ENCODE peak calls at places on chromosomes 4 and X, in ten cellular contexts. X is ovary, D is cardiac muscle cell, Z is neural progenitor cell, O is mucosa of descending colon, K is PC-3, L is tibial nerve, M is esophagus squamous epithelium, R is IMR-90, F is WERI-Rb-1. Q is an unnamed sample.

GRCh38 chrX:39242187-39242586 is 440.9 kb downstream of the MID1IP1 start:
- DNase-seq in X (no peak), D (peak; percentile 62), Z (peak; percentile 44), O (peak; percentile 71), K (peak; percentile 59), L (no peak), M (no peak), R (no peak), F (peak; percentile 45), Q (no peak)

GRCh38 chr4:141153751-141154510 is 20.7 kb upstream of the RNF150 start:
- DNase-seq in X (no peak), D (peak; percentile 52), Z (no peak), O (no peak), K (no peak), L (no peak), M (no peak), R (peak; percentile 59), F (no peak), Q (no peak)

GRCh38 chr4:52983563-52984303 is 121.6 kb downstream of the RASL11B start:
- DNase-seq in X (no peak), D (peak; percentile 84), Z (peak; percentile 79), O (peak; percentile 66), K (peak; percentile 83), L (no peak), M (no peak), R (peak; percentile 68), F (no peak), Q (no peak)

GRCh38 chr4:74640111-74640903 is 154.0 kb downstream of the BTC start:
- DNase-seq in X (no peak), D (no peak), Z (no peak), O (no peak), K (peak; percentile 46), L (no peak), M (no peak), R (peak; percentile 92), F (no peak), Q (no peak)

GRCh38 chr4:90816754-90817153 is 689.6 kb downstream of the CCSER1 start:
- DNase-seq in X (no peak), D (no peak), Z (no peak), O (no peak), K (no peak), L (no peak), M (no peak), R (no peak), F (no peak), Q (no peak)

GRCh38 chrX:104288961-104289360 is 34.2 kb upstream of the ESX1 start:
- DNase-seq in X (no peak), D (no peak), Z (no peak), O (no peak), K (no peak), L (no peak), M (no peak), R (no peak), F (no peak), Q (no peak)

GRCh38 chr4:528835-529234 is 29.8 kb downstream of the PIGG start:
- DNase-seq in X (no peak), D (no peak), Z (no peak), O (no peak), K (no peak), L (no peak), M (no peak), R (no peak), F (peak; percentile 32), Q (no peak)

GRCh38 chr4:74110670-74111069 is 11.7 kb upstream of the CXCL2 start:
- DNase-seq in X (no peak), D (no peak), Z (no peak), O (no peak), K (no peak), L (no peak), M (no peak), R (no peak), F (no peak), Q (no peak)

GRCh38 chr4:8694226-8694625 is 101.7 kb downstream of the CPZ start:
- DNase-seq in X (no peak), D (no peak), Z (no peak), O (no peak), K (no peak), L (no peak), M (no peak), R (no peak), F (no peak), Q (peak; percentile 60)

GRCh38 chr4:108355523-108356208 is 186.9 kb upstream of the LEF1 start:
- DNase-seq in X (no peak), D (no peak), Z (no peak), O (no peak), K (no peak), L (no peak), M (no peak), R (no peak), F (no peak), Q (no peak)

GRCh38 chr4:161762796-161763195 is 401.0 kb downstream of the FSTL5 start:
- DNase-seq in X (no peak), D (no peak), Z (no peak), O (no peak), K (peak; percentile 63), L (no peak), M (no peak), R (peak; percentile 6), F (no peak), Q (no peak)

GRCh38 chr4:75633846-75634245 is 3.5 kb upstream of the CDKL2 start:
- DNase-seq in X (no peak), D (no peak), Z (no peak), O (no peak), K (no peak), L (no peak), M (no peak), R (peak; percentile 40), F (no peak), Q (no peak)

DNA sequence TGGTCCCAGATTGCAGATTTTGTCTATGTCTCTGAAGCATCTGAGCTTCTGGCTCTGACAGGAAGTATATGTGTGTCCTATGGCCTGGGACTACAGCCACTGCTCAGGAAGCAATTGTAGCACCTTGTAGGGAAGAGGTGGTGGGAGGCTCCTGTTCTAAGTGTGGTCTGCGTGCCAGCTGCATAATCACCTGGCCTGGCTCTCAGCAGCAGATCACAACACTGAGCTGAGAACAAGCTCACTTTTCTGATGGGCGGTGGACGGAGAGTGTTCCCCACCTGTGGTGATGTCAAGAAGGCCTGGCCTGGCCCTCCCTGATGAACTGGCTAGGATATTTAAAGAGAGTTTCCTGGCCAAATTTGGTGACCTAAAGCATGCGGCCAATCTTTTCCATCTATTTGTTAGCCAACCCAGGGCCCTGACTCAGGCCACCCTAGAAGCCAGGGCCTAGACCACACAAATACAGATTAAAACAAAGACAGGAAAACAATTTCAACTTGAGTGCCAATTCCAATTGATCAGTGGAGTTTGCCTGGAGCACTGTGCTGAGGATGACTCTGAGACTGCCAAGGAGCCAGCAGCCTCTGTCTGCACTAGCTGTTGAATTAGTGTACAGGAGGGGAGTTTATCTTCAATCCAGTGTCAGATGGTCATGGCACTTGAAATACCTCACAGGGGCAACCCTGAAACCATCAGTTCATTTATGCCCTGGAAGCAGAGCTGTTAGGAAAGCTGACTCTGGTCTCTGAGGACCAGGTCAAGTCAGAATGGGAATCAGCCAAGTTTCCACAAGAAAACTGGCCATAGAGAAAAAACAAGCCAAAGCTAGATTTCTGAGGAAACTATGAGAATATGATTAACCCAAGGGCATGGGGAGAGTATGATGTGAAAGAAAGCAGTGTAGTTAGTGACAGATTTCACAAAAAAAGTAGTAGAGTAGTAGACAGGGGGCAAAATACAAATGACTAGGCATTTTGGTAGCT is 47.4 kb downstream of the PRDM5 start:
- DNase-seq in X (no peak), D (no peak), Z (peak; percentile 4), O (no peak), K (no peak), L (no peak), M (no peak), R (no peak), F (no peak), Q (no peak)
- H3K36me3 ChIP-seq in X (no peaks in the 10 kb centered on the region), D (no peaks in the 10 kb centered on the region), Z (no peaks in the 10 kb centered on the region), O (no peaks in the 10 kb centered on the region), K (no peaks in the 10 kb centered on the region), L (no peaks in the 10 kb centered on the region), M (no peaks in the 10 kb centered on the region), R (no peaks in the 10 kb centered on the region), F (no peaks in the 10 kb centered on the region), Q (no peaks in the 10 kb centered on the region)

GRCh38 chr4:169070895-169071218 is 60.8 kb upstream of the CBR4 start:
- DNase-seq in X (no peak), D (no peak), Z (no peak), O (peak; percentile 85), K (peak; percentile 84), L (no peak), M (no peak), R (no peak), F (no peak), Q (no peak)

GRCh38 chr4:169071781-169072180 is 61.7 kb upstream of the CBR4 start:
- DNase-seq in X (no peak), D (no peak), Z (no peak), O (no peak), K (no peak), L (no peak), M (no peak), R (peak; percentile 20), F (no peak), Q (no peak)

GRCh38 chr4:169068423-169068822 is 58.4 kb upstream of the CBR4 start:
- DNase-seq in X (no peak), D (no peak), Z (no peak), O (no peak), K (no peak), L (no peak), M (no peak), R (no peak), F (no peak), Q (no peak)

GRCh38 chr4:169066934-169067333 is 56.9 kb upstream of the CBR4 start:
- DNase-seq in X (no peak), D (no peak), Z (no peak), O (no peak), K (no peak), L (no peak), M (no peak), R (no peak), F (no peak), Q (no peak)

GRCh38 chr4:169070071-169070894 is 60.2 kb upstream of the CBR4 start:
- DNase-seq in X (no peak), D (no peak), Z (peak; percentile 70), O (peak; percentile 81), K (peak; percentile 97), L (no peak), M (no peak), R (peak; percentile 70), F (no peak), Q (peak; percentile 51)
- TF ChIP-seq CTCF in X (no peak), D (no peak), Z (no peak), O (no peak), K (no peak), L (no peak), M (no peak), R (no peak), F (no peak), Q (no peak)

DNA sequence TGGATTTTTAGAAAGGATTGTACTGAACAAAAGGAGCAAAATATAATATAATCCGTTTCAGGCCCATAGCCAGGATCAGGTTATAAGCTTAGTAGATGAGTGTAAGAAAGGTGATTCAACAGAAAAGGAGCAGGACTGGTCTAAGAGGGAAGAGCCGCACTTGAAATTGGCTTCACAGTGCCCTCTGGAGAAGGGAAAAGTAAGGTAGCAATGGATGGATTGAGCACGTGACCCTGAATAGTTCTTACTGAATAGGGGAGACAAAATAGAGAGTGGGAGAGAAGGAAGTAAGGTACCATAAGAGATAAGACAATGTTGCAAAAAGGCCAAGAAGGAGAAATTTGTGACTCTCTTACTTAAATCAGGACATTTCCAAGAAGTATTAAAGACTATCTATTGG is 15.6 kb downstream of the CXorf66 start:
- DNase-seq in X (no peak), D (no peak), Z (no peak), O (no peak), K (peak; percentile 23), L (no peak), M (no peak), R (no peak), F (no peak), Q (no peak)
- H3K36me3 ChIP-seq in X (no peaks in the 10 kb centered on the region), D (no peaks in the 10 kb centered on the region), Z (no peaks in the 10 kb centered on the region), O (no peaks in the 10 kb centered on the region), K (no peaks in the 10 kb centered on the region), L (no peaks in the 10 kb centered on the region), M (no peaks in the 10 kb centered on the region), R (no peaks in the 10 kb centered on the region), F (no peaks in the 10 kb centered on the region), Q (no peaks in the 10 kb centered on the region)

GRCh38 chr4:125762537-125762936 is 447.8 kb downstream of the FAT4 start:
- DNase-seq in X (no peak), D (no peak), Z (no peak), O (no peak), K (peak; percentile 10), L (no peak), M (no peak), R (no peak), F (no peak), Q (no peak)
- TF ChIP-seq CTCF in X (no peak), D (peak; percentile 22), Z (peak; percentile 42), O (no peak), K (peak; percentile 53), L (no peak), M (no peak), R (no peak), F (peak; percentile 53), Q (no peak)